ENCODE peak calls at places on chromosomes 1 and 21, in ten cellular contexts. A is CD4-positive, alpha-beta memory T cell; M is brain microvascular endothelial cell; N is aorta; C is mammary epithelial cell; R is tibial artery; L is H1; V is pancreas; U is GM23338; I is psoas muscle. Y is an unnamed sample. For H3K36me3, the result is how much of the 10 kb centered on the place peaks cover.

GRCh38 chr1:100927276-100927675 is 31.4 kb downstream of the SLC30A7 start:
- DNase-seq in A (peak), M (no peak), N (no peak), C (no peak), R (no peak), L (no peak), V (no peak), U (no peak), I (no peak), Y (no peak)

GRCh38 chr21:25626752-25627151 is 12.3 kb upstream of the JAM2 start:
- DNase-seq in A (no peak), M (no peak), N (no peak), C (no peak), R (no peak), L (no peak), V (no peak), U (no peak), I (peak), Y (no peak)

GRCh38 chr1:176448340-176448739 is 14.6 kb upstream of the PAPPA2 start:
- DNase-seq in A (no peak), M (no peak), N (no peak), C (peak), R (no peak), L (no peak), V (no peak), U (no peak), I (no peak), Y (no peak)

GRCh38 chr21:32624726-32625125 is 12.5 kb upstream of the CFAP298 start:
- DNase-seq in A (no peak), M (no peak), N (no peak), C (peak), R (no peak), L (no peak), V (no peak), U (no peak), I (no peak), Y (no peak)

GRCh38 chr1:7642418-7642704 is 128.7 kb upstream of the VAMP3 start:
- DNase-seq in A (no peak), M (no peak), N (no peak), C (no peak), R (no peak), L (no peak), V (no peak), U (no peak), I (no peak), Y (no peak)

GRCh38 chr1:46219551-46220520 is 16.7 kb downstream of the LURAP1 start:
- DNase-seq in A (no peak), M (no peak), N (no peak), C (no peak), R (no peak), L (no peak), V (no peak), U (no peak), I (no peak), Y (no peak)

GRCh38 chr1:114107474-114108175 is 46.0 kb downstream of the SYT6 start:
- DNase-seq in A (no peak), M (no peak), N (no peak), C (no peak), R (no peak), L (no peak), V (no peak), U (no peak), I (no peak), Y (no peak)

GRCh38 chr1:6445062-6445763 is 20.6 kb downstream of the ESPN start:
- DNase-seq in A (no peak), M (no peak), N (no peak), C (no peak), R (no peak), L (no peak), V (peak), U (peak), I (no peak), Y (no peak)

GRCh38 chr1:93979040-93979717 is 69.9 kb upstream of the GCLM start:
- DNase-seq in A (no peak), M (no peak), N (no peak), C (no peak), R (no peak), L (no peak), V (no peak), U (no peak), I (no peak), Y (no peak)

GRCh38 chr1:246647513-246647912 is 76.7 kb upstream of the SCCPDH start:
- DNase-seq in A (no peak), M (peak), N (no peak), C (no peak), R (no peak), L (no peak), V (no peak), U (peak), I (no peak), Y (no peak)

GRCh38 chr1:215905493-215906095 is 338.5 kb downstream of the KCTD3 start:
- DNase-seq in A (no peak), M (no peak), N (no peak), C (no peak), R (no peak), L (no peak), V (no peak), U (no peak), I (no peak), Y (no peak)

GRCh38 chr1:199551967-199552565 is 475.4 kb upstream of the NR5A2 start:
- DNase-seq in A (peak), M (peak), N (no peak), C (peak), R (no peak), L (peak), V (no peak), U (peak), I (no peak), Y (no peak)

GRCh38 chr1:10054465-10054864 is 21.7 kb downstream of the UBE4B start:
- DNase-seq in A (no peak), M (no peak), N (no peak), C (no peak), R (no peak), L (no peak), V (no peak), U (no peak), I (no peak), Y (no peak)

GRCh38 chr1:9261496-9261895 is 26.9 kb downstream of the H6PD start:
- DNase-seq in A (no peak), M (no peak), N (peak), C (no peak), R (no peak), L (no peak), V (no peak), U (no peak), I (no peak), Y (no peak)

GRCh38 chr21:27555996-27556395 is 589.1 kb upstream of the ADAMTS5 start:
- DNase-seq in A (no peak), M (no peak), N (no peak), C (no peak), R (no peak), L (no peak), V (no peak), U (no peak), I (no peak), Y (no peak)
- H3K27ac ChIP-seq in A (no peak), M (no peak), N (no peak), C (no peak), R (no peak), L (no peak), V (no peak), U (no peak), I (no peak), Y (no peak)

GRCh38 chr21:34609244-34609950 is 5.5 kb downstream of the RCAN1 start:
- DNase-seq in A (no peak), M (no peak), N (no peak), C (peak), R (no peak), L (no peak), V (no peak), U (no peak), I (no peak), Y (no peak)
- H3K4me3 ChIP-seq in A (no peak), M (no peak), N (no peak), C (no peak), R (no peak), L (no peak), V (no peak), U (no peak), I (no peak), Y (no peak)

GRCh38 chr1:37476087-37476452 is 1.7 kb downstream of the ZC3H12A start:
- DNase-seq in A (no peak), M (no peak), N (no peak), C (no peak), R (no peak), L (no peak), V (no peak), U (no peak), I (peak), Y (no peak)

GRCh38 chr1:37477198-37477931 is 3.0 kb downstream of the ZC3H12A start:
- DNase-seq in A (peak), M (peak), N (no peak), C (peak), R (no peak), L (peak), V (peak), U (peak), I (peak), Y (no peak)

GRCh38 chr1:37475380-37476086 is 1.2 kb downstream of the ZC3H12A start:
- DNase-seq in A (no peak), M (no peak), N (no peak), C (no peak), R (peak), L (no peak), V (peak), U (no peak), I (peak), Y (peak)

GRCh38 chr1:37477946-37478345 is 3.6 kb downstream of the ZC3H12A start:
- DNase-seq in A (no peak), M (no peak), N (no peak), C (peak), R (no peak), L (no peak), V (no peak), U (no peak), I (peak), Y (no peak)

GRCh38 chr1:37476460-37477197 is 2.2 kb downstream of the ZC3H12A start:
- DNase-seq in A (no peak), M (peak), N (peak), C (peak), R (peak), L (no peak), V (peak), U (no peak), I (peak), Y (peak)
- H3K36me3 ChIP-seq in A (under half), M (half or more), N (under half), C (under half), R (under half), L (under half), V (under half), U (under half), I (half or more), Y (under half)

GRCh38 chr1:230542054-230542453 is 100.2 kb upstream of the COG2 start:
- DNase-seq in A (no peak), M (peak), N (no peak), C (peak), R (no peak), L (no peak), V (no peak), U (no peak), I (no peak), Y (no peak)
- H3K27ac ChIP-seq in A (no peak), M (no peak), N (no peak), C (no peak), R (no peak), L (no peak), V (no peak), U (no peak), I (no peak), Y (no peak)

GRCh38 chr1:230320804-230321203 is 105.3 kb downstream of the PGBD5 start:
- DNase-seq in A (no peak), M (no peak), N (no peak), C (no peak), R (no peak), L (no peak), V (no peak), U (no peak), I (no peak), Y (peak)

GRCh38 chr1:230321341-230321740 is 104.8 kb downstream of the PGBD5 start:
- DNase-seq in A (no peak), M (no peak), N (no peak), C (no peak), R (no peak), L (no peak), V (no peak), U (no peak), I (no peak), Y (no peak)

GRCh38 chr1:230317823-230318819 is 108.0 kb downstream of the PGBD5 start:
- DNase-seq in A (no peak), M (peak), N (peak), C (no peak), R (no peak), L (no peak), V (no peak), U (no peak), I (peak), Y (no peak)

GRCh38 chr1:230316864-230317745 is 109.0 kb downstream of the PGBD5 start:
- DNase-seq in A (no peak), M (no peak), N (no peak), C (no peak), R (no peak), L (no peak), V (no peak), U (no peak), I (no peak), Y (no peak)

DNA sequence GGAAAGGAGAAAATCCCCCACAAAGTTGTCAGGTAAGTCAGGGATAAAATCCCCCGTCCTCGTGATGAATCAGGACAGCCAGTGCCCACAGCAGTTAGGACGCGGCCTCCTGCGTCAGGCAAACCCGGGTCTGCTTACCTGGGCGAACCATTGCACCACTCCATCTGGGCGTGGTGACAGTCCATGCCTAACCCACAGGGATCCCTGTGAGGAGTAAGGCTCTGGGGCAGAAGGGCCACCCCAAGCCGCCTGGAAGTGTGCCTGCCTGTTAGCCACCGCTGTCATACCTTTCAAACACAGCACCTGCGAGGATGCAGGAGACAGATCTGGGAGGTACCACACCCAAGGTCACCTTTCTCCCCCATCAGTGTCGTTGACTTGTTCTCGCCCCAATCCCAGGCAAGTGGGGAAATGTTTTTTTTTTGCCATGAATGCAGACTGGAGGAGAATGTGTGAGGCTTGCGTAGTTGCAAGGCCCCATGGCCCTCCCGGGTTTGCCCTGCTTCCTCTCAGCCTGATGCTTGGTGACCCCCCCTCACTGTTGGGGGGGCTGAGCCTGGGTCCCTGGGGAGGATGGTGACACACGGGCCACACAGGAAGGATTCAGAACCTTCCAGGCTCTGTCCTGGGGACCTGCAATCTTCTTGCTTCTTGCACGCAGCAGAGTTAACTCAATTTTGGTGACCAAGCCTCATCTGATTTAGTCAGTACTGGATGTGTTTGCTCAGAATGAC is 107.0 kb downstream of the PGBD5 start:
- DNase-seq in A (no peak), M (no peak), N (no peak), C (no peak), R (no peak), L (no peak), V (no peak), U (no peak), I (no peak), Y (no peak)
- H3K4me3 ChIP-seq in A (no peak), M (no peak), N (no peak), C (no peak), R (no peak), L (no peak), V (no peak), U (no peak), I (no peak), Y (no peak)

GRCh38 chr1:20767271-20767670 is 19.8 kb downstream of the HP1BP3 start:
- DNase-seq in A (no peak), M (no peak), N (no peak), C (no peak), R (no peak), L (no peak), V (no peak), U (no peak), I (no peak), Y (peak)

GRCh38 chr1:20775700-20776099 is 11.4 kb downstream of the HP1BP3 start:
- DNase-seq in A (no peak), M (no peak), N (no peak), C (no peak), R (no peak), L (no peak), V (no peak), U (no peak), I (no peak), Y (no peak)

GRCh38 chr1:20771780-20772179 is 15.3 kb downstream of the HP1BP3 start:
- DNase-seq in A (no peak), M (no peak), N (no peak), C (no peak), R (no peak), L (no peak), V (no peak), U (no peak), I (no peak), Y (no peak)

DNA sequence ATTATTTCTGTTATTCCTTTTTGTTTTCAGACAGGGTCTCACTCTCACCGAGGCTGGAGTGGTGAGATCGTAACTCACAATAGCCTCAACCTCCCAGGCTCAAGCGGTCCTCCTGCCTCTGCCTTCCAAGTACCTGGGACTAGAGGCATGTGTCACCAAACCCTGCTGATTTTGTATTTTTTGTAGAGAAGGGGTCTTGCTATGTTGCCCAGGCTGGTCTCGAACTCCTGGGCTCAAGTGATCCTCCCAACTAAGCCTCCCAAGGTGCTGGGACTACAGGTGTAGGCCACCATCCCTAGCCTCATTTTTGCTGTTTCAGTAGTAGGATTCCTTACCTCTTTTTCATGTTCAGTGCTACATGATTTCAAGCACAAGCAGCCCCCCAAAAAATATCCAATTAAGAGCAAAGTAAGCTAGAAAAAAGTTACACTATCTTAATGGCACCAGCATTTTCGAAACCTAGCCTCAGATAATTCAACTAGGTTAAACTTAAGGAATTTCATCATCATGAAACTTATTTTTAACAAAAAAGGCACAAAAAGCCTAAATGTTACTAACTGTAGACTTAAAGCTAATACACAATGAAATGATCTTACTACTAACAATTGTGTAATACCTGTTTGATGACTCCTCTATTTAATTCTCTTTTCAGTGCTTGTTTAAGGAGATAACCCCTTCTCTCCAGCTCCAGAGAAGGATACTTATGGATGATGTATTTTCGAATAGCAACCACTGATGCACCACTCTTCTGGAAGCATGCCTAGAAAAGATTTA is 16.6 kb downstream of the HP1BP3 start:
- DNase-seq in A (no peak), M (no peak), N (no peak), C (no peak), R (no peak), L (no peak), V (no peak), U (no peak), I (no peak), Y (no peak)
- H3K36me3 ChIP-seq in A (half or more), M (half or more), N (under half), C (half or more), R (half or more), L (half or more), V (half or more), U (half or more), I (half or more), Y (under half)

DNA sequence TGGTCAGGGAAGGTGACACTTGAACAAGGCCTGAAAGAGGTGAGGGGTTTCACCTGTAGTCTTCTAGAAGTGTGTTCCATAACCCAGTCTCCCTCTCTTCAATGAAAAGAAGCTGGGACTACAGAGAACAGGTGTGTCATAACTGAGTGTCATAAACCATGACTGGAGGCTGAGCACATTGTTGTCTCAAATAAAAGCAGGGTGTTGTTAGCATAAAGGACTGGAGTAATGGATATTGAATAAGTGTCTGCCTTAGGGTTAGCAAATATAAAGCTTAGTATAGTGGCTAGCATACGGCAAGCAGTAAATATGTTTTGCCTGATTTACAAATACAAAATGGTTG is 65.4 kb downstream of the SYDE2 start:
- DNase-seq in A (no peak), M (no peak), N (no peak), C (peak), R (no peak), L (no peak), V (no peak), U (no peak), I (no peak), Y (no peak)
- H3K27ac ChIP-seq in A (no peak), M (no peak), N (no peak), C (no peak), R (no peak), L (no peak), V (no peak), U (no peak), I (no peak), Y (no peak)

DNA sequence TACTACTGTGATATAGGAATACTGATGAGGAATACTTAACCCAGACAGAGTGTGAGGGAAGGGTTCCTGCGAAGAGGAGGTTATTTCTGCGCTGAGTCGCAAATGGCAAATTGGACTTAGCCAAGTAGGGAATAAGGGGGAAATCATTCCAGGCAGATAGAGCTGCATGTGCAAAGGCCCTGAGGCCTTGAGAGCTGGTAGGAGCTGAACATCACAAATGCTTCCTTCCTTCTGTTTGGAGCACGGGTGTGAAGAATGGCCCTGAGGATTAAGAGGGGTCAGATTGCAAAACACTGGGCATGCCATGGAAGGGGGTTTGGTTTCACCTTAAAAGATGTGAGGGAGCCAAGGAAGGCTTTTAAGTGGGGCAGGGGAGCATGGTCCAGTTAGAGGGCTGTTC is 12.4 kb downstream of the IER5 start:
- DNase-seq in A (no peak), M (no peak), N (no peak), C (no peak), R (peak), L (no peak), V (no peak), U (no peak), I (no peak), Y (no peak)
- H3K4me3 ChIP-seq in A (no peak), M (no peak), N (no peak), C (no peak), R (no peak), L (peak), V (no peak), U (peak), I (no peak), Y (no peak)

GRCh38 chr1:220166853-220167252 is 72.9 kb downstream of the IARS2 start:
- DNase-seq in A (no peak), M (no peak), N (no peak), C (no peak), R (no peak), L (no peak), V (no peak), U (no peak), I (no peak), Y (no peak)

GRCh38 chr1:220176540-220176939 is 82.6 kb downstream of the IARS2 start:
- DNase-seq in A (no peak), M (no peak), N (no peak), C (no peak), R (no peak), L (no peak), V (no peak), U (no peak), I (no peak), Y (no peak)

GRCh38 chr1:220170836-220171526 is 77.0 kb downstream of the IARS2 start:
- DNase-seq in A (no peak), M (no peak), N (no peak), C (no peak), R (no peak), L (no peak), V (no peak), U (no peak), I (no peak), Y (no peak)
- H3K36me3 ChIP-seq in A (under half), M (under half), N (under half), C (under half), R (half or more), L (half or more), V (under half), U (under half), I (half or more), Y (under half)